ENCODE peak calls at places on chromosome 17, in four cellular contexts. V, L, E and K are unnamed samples.
A peak's percentile ranks its signal among the peaks of the same experiment; 100 is the strongest.

GRCh38 chr17:72635034-72635654 is 457.3 kb downstream of the SLC39A11 start:
- DNase-seq in V (no peak), L (no peak), E (no peak), K (no peak)

GRCh38 chr17:32185875-32186274 is 43.6 kb downstream of the RHOT1 start:
- DNase-seq in V (no peak), L (peak; percentile 49), E (no peak), K (no peak)

GRCh38 chr17:83181991-83182619 is 102.7 kb downstream of the METRNL start:
- DNase-seq in V (no peak), L (no peak), E (no peak), K (no peak)

GRCh38 chr17:31556969-31557620 is 165.6 kb downstream of the RAB11FIP4 start:
- DNase-seq in V (no peak), L (no peak), E (no peak), K (no peak)

GRCh38 chr17:27345141-27345904 is 51.4 kb downstream of the WSB1 start:
- DNase-seq in V (no peak), L (no peak), E (no peak), K (no peak)

GRCh38 chr17:77403854-77404253 is 263.1 kb downstream of the SEC14L1 start:
- DNase-seq in V (no peak), L (no peak), E (no peak), K (no peak)

GRCh38 chr17:77565166-77565565 is 393.3 kb upstream of the TNRC6C start:
- DNase-seq in V (no peak), L (no peak), E (no peak), K (no peak)

GRCh38 chr17:82775033-82775823 is 23.4 kb downstream of the TBCD start:
- DNase-seq in V (no peak), L (peak; percentile 59), E (peak; percentile 50), K (no peak)

GRCh38 chr17:16302856-16303255 is 50.4 kb downstream of the CENPV start:
- DNase-seq in V (no peak), L (no peak), E (no peak), K (no peak)

GRCh38 chr17:73613271-73613941 is 30.8 kb downstream of the SDK2 start:
- DNase-seq in V (no peak), L (no peak), E (no peak), K (no peak)

GRCh38 chr17:17582372-17582771 is 9.1 kb downstream of the PEMT start:
- DNase-seq in V (no peak), L (no peak), E (no peak), K (no peak)

GRCh38 chr17:68433911-68434503 is 23.3 kb downstream of the WIPI1 start:
- DNase-seq in V (no peak), L (no peak), E (no peak), K (no peak)

GRCh38 chr17:2397247-2398171 is 3.4 kb downstream of the MNT start:
- DNase-seq in V (no peak), L (no peak), E (no peak), K (no peak)

GRCh38 chr17:49795372-49795771 is 6.9 kb downstream of the KAT7 start:
- DNase-seq in V (no peak), L (no peak), E (no peak), K (no peak)

GRCh38 chr17:76793775-76794174 is 55.9 kb downstream of the MFSD11 start:
- DNase-seq in V (no peak), L (peak; percentile 73), E (no peak), K (no peak)

GRCh38 chr17:50345443-50346312 is at the start of gene XYLT2:
- DNase-seq in V (peak; percentile 79), L (peak; percentile 91), E (peak; percentile 70), K (peak; percentile 64)

GRCh38 chr17:79943354-79944241 is 92.1 kb downstream of the TBC1D16 start:
- DNase-seq in V (no peak), L (no peak), E (no peak), K (no peak)

GRCh38 chr17:20073056-20073979 is 64.2 kb downstream of the SPECC1 start:
- DNase-seq in V (peak; percentile 10), L (no peak), E (peak; percentile 49), K (peak; percentile 53)

GRCh38 chr17:3954921-3955320 is 9.3 kb downstream of the ATP2A3 start:
- DNase-seq in V (no peak), L (no peak), E (no peak), K (no peak)

GRCh38 chr17:54220829-54221228 is 398.1 kb downstream of the KIF2B start:
- DNase-seq in V (no peak), L (no peak), E (no peak), K (no peak)

GRCh38 chr17:10556301-10557005 is 7.0 kb upstream of the MYH2 start:
- DNase-seq in V (no peak), L (no peak), E (no peak), K (no peak)

GRCh38 chr17:49217651-49218413 is 7.3 kb downstream of the ABI3 start:
- DNase-seq in V (no peak), L (no peak), E (peak; percentile 17), K (peak; percentile 73)

GRCh38 chr17:19719365-19720209 is 3.2 kb upstream of the SLC47A2 start:
- DNase-seq in V (no peak), L (peak; percentile 13), E (no peak), K (no peak)

GRCh38 chr17:63039899-63040602 is 74.0 kb downstream of the TANC2 start:
- DNase-seq in V (no peak), L (peak; percentile 68), E (no peak), K (peak; percentile 73)

GRCh38 chr17:6683081-6683684 is 30.0 kb downstream of the SLC13A5 start:
- DNase-seq in V (no peak), L (no peak), E (no peak), K (no peak)

GRCh38 chr17:57672205-57672632 is 72.9 kb downstream of the CCDC182 start:
- DNase-seq in V (peak; percentile 9), L (no peak), E (no peak), K (no peak)

GRCh38 chr17:30271102-30271501 is 20.6 kb downstream of the BLMH start:
- DNase-seq in V (no peak), L (peak; percentile 83), E (no peak), K (no peak)

GRCh38 chr17:81396722-81397313 is 1.6 kb downstream of the BAHCC1 start:
- DNase-seq in V (no peak), L (peak; percentile 84), E (peak; percentile 59), K (no peak)

GRCh38 chr17:76844485-76844829 is 23.7 kb upstream of the MGAT5B start:
- DNase-seq in V (no peak), L (no peak), E (no peak), K (no peak)